ENCODE peak calls at places on chromosomes 1 and 21, in seven cellular contexts. A is K562, M is HEK293T, Z is GM12878, Y is HCT116, R is H1, O is HepG2. Q is an unnamed sample.

GRCh38 chr21:44313451-44313850 is 13.6 kb downstream of the PFKL start:
- DNase-seq in A (no peak), M (no peak), Z (no peak), R (no peak), Y (no peak), O (no peak), Q (no peak)

GRCh38 chr1:192878249-192878648 is 69.4 kb downstream of the RGS2 start:
- DNase-seq in A (no peak), Y (no peak), R (no peak), M (no peak), O (no peak), Z (no peak), Q (no peak)

GRCh38 chr1:158199840-158200239 is 19.1 kb downstream of the CD1D start:
- DNase-seq in M (no peak), A (no peak), R (no peak), Y (no peak), Z (no peak), O (no peak), Q (no peak)

GRCh38 chr1:17558954-17559617 is 19.6 kb downstream of the ARHGEF10L start:
- DNase-seq in O (no peak), R (no peak), M (no peak), Z (no peak), Y (no peak), A (no peak), Q (no peak)

GRCh38 chr21:27519357-27519756 is 552.5 kb upstream of the ADAMTS5 start:
- DNase-seq in O (no peak), Y (no peak), M (no peak), A (no peak), Z (no peak), R (no peak), Q (no peak)

GRCh38 chr1:247409869-247410544 is 6.0 kb upstream of the NLRP3 start:
- DNase-seq in O (no peak), R (no peak), Z (peak; percentile 92), A (no peak), M (no peak), Y (no peak), Q (no peak)

GRCh38 chr1:204565617-204566582 is 49.7 kb downstream of the MDM4 start:
- DNase-seq in Y (peak; percentile 68), Z (no peak), R (no peak), M (peak; percentile 90), O (peak; percentile 63), A (peak; percentile 84), Q (peak; percentile 40)

GRCh38 chr1:9593492-9594465 is 5.1 kb downstream of the TMEM201 start:
- DNase-seq in A (peak; percentile 91), Z (peak; percentile 30), Y (no peak), O (peak; percentile 91), R (peak; percentile 71), M (peak; percentile 59), Q (peak; percentile 79)

GRCh38 chr1:18155881-18156385 is 48.3 kb downstream of the IGSF21 start:
- DNase-seq in Y (no peak), O (no peak), R (no peak), M (no peak), Z (no peak), A (no peak), Q (no peak)

GRCh38 chr1:19813651-19813960 is 1.5 kb downstream of the RNF186 start:
- DNase-seq in Y (no peak), Z (no peak), O (no peak), A (no peak), R (no peak), M (no peak), Q (no peak)

GRCh38 chr1:82564338-82564737 is 763.6 kb downstream of the ADGRL2 start:
- DNase-seq in O (no peak), A (no peak), R (no peak), Y (no peak), M (no peak), Z (no peak), Q (no peak)

GRCh38 chr1:30720271-30721223 is 2.8 kb downstream of the MATN1 start:
- DNase-seq in O (no peak), R (no peak), A (no peak), Y (no peak), Z (no peak), M (no peak), Q (no peak)

GRCh38 chr1:204837440-204838084 is 33.1 kb upstream of the NFASC start:
- DNase-seq in M (peak; percentile 76), O (peak; percentile 15), Z (no peak), Y (no peak), A (peak; percentile 64), R (peak; percentile 87), Q (peak; percentile 86)

GRCh38 chr1:28915036-28915895 is 897 bp downstream of the EPB41 start:
- DNase-seq in Z (no peak), M (peak; percentile 62), Y (no peak), A (peak; percentile 68), O (peak; percentile 45), R (peak; percentile 67), Q (peak; percentile 51)

GRCh38 chr1:8430476-8430875 is 112.6 kb downstream of the SLC45A1 start:
- DNase-seq in Z (no peak), A (no peak), M (no peak), R (no peak), Y (no peak), O (no peak), Q (no peak)

DNA sequence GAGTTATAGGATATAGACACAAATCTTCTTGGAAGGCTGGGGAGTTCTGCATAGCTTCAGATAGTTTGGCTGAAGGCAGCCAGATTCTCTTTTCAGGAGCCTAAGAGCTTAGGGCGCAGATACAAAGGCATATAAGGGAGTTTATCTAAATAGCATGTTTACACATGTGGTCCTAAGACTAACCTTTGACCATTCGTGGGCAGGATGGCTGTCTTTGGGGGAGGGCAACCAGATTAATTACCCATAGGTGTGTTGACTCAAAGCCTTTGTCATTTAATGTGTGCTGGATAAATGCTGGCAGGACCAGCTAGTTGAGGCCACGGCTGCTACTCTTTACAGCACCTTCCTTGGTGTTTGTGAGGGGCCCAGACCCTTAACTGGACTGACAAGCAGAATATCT is 71.8 kb downstream of the IER5 start:
- DNase-seq in M (no peak), Y (no peak), O (no peak), R (no peak), Z (no peak), A (peak; percentile 37), Q (no peak)
- TF ChIP-seq SP1 in M (no peak), Y (no peak), O (no peak), R (no peak), Z (no peak), A (no peak), Q (no peak)

GRCh38 chr1:227886503-227886961 is 61.2 kb downstream of the WNT9A start:
- DNase-seq in A (no peak), R (peak; percentile 60), Z (no peak), Y (no peak), M (no peak), O (no peak), Q (no peak)
- TF ChIP-seq SP1 in A (no peak), R (no peak), Z (no peak), Y (no peak), M (no peak), O (no peak), Q (no peak)

GRCh38 chr1:5707566-5708178 is 284.6 kb downstream of the NPHP4 start:
- DNase-seq in Y (peak; percentile 10), Z (no peak), A (no peak), O (no peak), M (no peak), R (no peak), Q (no peak)
- TF ChIP-seq SP1 in Y (no peak), Z (no peak), A (no peak), O (no peak), M (no peak), R (no peak), Q (no peak)

DNA sequence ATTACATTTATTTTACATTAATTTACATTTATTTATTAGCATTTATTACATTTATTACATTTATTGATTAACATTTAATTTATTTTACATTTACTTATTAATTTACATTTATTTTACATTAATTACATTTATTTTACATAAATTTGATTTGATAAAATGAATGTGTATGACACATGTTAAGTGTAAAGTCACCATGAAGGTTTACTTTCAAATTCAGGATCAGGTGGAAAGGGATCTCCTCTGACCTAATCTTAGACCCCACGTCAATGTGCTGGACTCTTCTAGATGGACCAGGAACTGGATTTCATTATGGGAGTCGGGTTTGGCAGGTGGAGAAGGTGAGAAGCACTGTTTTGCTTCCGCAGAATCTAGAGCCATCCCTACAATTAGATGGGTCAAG is 76.1 kb downstream of the NCAM2 start:
- DNase-seq in Y (no peak), O (no peak), R (no peak), M (no peak), Z (no peak), A (no peak), Q (no peak)
- TF ChIP-seq SP1 in Y (no peak), O (no peak), R (no peak), M (no peak), Z (no peak), A (no peak), Q (no peak)

GRCh38 chr1:84653130-84653680 is 37.1 kb downstream of the SSX2IP start:
- DNase-seq in O (no peak), Y (no peak), Z (no peak), M (peak; percentile 15), R (no peak), A (no peak), Q (no peak)
- TF ChIP-seq SP1 in O (no peak), Y (no peak), Z (no peak), M (no peak), R (no peak), A (no peak), Q (no peak)

DNA sequence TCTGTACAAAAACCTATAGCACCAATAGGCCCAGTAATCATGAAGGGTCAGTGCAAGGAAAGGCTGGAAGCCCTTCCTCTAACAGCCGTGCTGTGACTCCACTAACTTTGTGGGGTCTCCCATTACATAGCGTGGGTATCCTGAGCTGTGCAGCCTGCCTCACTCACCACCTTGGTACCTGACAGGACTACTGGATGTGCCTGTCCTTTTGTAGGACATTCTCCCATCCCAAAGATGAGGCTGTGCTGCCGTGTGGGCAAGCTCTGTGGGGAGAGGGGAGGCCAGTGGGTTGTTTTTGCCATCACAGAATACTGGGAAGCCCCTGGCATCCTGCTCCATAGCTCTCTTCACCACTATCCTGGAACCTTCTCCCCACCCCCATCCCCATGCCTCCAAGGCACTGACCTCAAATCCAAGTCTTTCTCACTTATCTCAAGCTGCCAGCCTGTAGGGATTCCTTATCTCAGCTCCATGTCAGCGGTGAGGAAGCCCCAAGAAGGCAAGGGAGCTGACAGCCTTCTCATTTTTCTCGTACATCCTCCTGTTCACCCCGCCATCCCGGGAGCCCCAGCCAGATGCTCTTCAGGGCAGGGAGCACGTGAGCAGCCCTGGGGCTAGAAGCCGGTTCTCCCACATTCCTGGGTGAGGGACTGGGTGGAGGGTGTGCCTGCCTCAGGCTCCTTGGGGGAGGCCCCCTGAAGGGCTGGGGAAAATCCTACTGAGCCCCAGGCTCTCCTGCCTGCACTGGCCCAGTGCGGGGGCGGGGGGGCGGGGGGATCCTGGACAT is 2.5 kb upstream of the ELF3 start:
- DNase-seq in R (peak; percentile 82), O (no peak), Y (peak; percentile 75), M (no peak), Z (no peak), A (peak; percentile 82), Q (peak; percentile 87)
- TF ChIP-seq SP1 in R (peak; percentile 94), O (no peak), Y (no peak), M (no peak), Z (no peak), A (peak; percentile 6), Q (peak; percentile 42)

GRCh38 chr1:46535063-46535462 is 16.4 kb downstream of the KNCN start:
- DNase-seq in O (peak; percentile 54), Z (no peak), M (no peak), Y (peak; percentile 48), R (no peak), A (peak; percentile 78), Q (no peak)
- TF ChIP-seq SP1 in O (no peak), Z (no peak), M (no peak), Y (no peak), R (no peak), A (no peak), Q (no peak)

Q was measured in WTC11.